ENCODE peak calls at places on chromosomes 16 and 17, in seven cellular contexts. C, S, B, A, Y, G and X are unnamed samples.

GRCh38 chr16:28597692-28598261 is 927 bp upstream of the SULT1A2 start:
- DNase-seq in A (no peak), S (no peak), C (no peak), Y (peak), B (peak), G (no peak), X (no peak)

GRCh38 chr17:74949455-74950115 is 13.9 kb downstream of the OTOP3 start:
- DNase-seq in C (no peak), S (no peak), G (no peak), Y (no peak), A (no peak), B (no peak), X (no peak)

GRCh38 chr16:81071816-81072215 is 5.2 kb downstream of the C16orf46 start:
- DNase-seq in Y (peak), B (peak), A (no peak), S (no peak), C (no peak), G (peak), X (no peak)

GRCh38 chr16:57108432-57108831 is 16.0 kb downstream of the CPNE2 start:
- DNase-seq in A (no peak), Y (no peak), S (no peak), G (no peak), C (no peak), B (no peak), X (no peak)

GRCh38 chr17:45705123-45706009 is 78.8 kb upstream of the CRHR1 start:
- DNase-seq in C (no peak), A (no peak), Y (peak), S (no peak), G (no peak), B (peak), X (no peak)

GRCh38 chr16:77137045-77137444 is 53.9 kb upstream of the MON1B start:
- DNase-seq in B (no peak), G (no peak), C (no peak), S (no peak), Y (no peak), A (no peak), X (no peak)

GRCh38 chr16:54176376-54176901 is 110.1 kb downstream of the IRX3 start:
- DNase-seq in G (peak), C (no peak), B (no peak), A (peak), Y (peak), S (peak), X (no peak)

GRCh38 chr17:79852748-79853147 is 13.5 kb upstream of the CBX4 start:
- DNase-seq in B (no peak), C (no peak), G (peak), S (no peak), Y (peak), A (no peak), X (no peak)

GRCh38 chr16:67883872-67884261 is 818 bp upstream of the NRN1L start:
- DNase-seq in C (peak), A (peak), G (peak), S (peak), Y (peak), B (peak), X (peak)

GRCh38 chr16:70159355-70160348 is 13.9 kb upstream of the CLEC18C start:
- DNase-seq in B (peak), A (no peak), C (no peak), Y (peak), S (no peak), G (peak), X (no peak)

GRCh38 chr16:58515125-58515870 is at the start of gene SETD6:
- DNase-seq in G (peak), Y (peak), A (peak), B (peak), C (peak), S (peak), X (peak)

GRCh38 chr17:75808905-75809621 is 24.5 kb downstream of the UNK start:
- DNase-seq in S (no peak), B (peak), C (no peak), Y (peak), A (peak), G (peak), X (no peak)

GRCh38 chr17:19460695-19461094 is 49.7 kb downstream of the RNF112 start:
- DNase-seq in B (no peak), S (no peak), C (peak), G (no peak), A (no peak), Y (peak), X (no peak)

GRCh38 chr17:77098884-77099545 is 41.8 kb upstream of the SEC14L1 start:
- DNase-seq in S (no peak), A (peak), B (no peak), Y (peak), C (peak), G (peak), X (no peak)

GRCh38 chr17:79915850-79916430 is 76.7 kb upstream of the CBX4 start:
- DNase-seq in A (peak), S (peak), C (no peak), G (peak), B (peak), Y (peak), X (no peak)

GRCh38 chr17:45653616-45654015 is 130.5 kb upstream of the CRHR1 start:
- DNase-seq in A (no peak), B (no peak), Y (peak), G (no peak), C (no peak), S (no peak), X (no peak)

GRCh38 chr17:36972186-36972686 is 23.5 kb downstream of the AATF start:
- DNase-seq in G (no peak), C (no peak), B (no peak), Y (no peak), A (no peak), S (no peak), X (no peak)

GRCh38 chr17:81801327-81801726 is 2.6 kb upstream of the GCGR start:
- DNase-seq in C (no peak), B (no peak), A (no peak), G (no peak), Y (no peak), S (no peak), X (no peak)

GRCh38 chr16:74759564-74759963 is 15.1 kb downstream of the FA2H start:
- DNase-seq in B (no peak), Y (no peak), C (no peak), S (no peak), G (no peak), A (no peak), X (no peak)

GRCh38 chr17:43598359-43599045 is 52.4 kb upstream of the ETV4 start:
- DNase-seq in Y (peak), B (no peak), C (no peak), G (no peak), S (no peak), A (no peak), X (no peak)

GRCh38 chr17:29972277-29972676 is 30.8 kb downstream of the EFCAB5 start:
- DNase-seq in Y (no peak), C (no peak), B (no peak), S (no peak), A (no peak), G (no peak), X (no peak)

GRCh38 chr16:81469183-81469677 is 24.6 kb downstream of the CMIP start:
- DNase-seq in B (peak), Y (no peak), S (no peak), G (no peak), C (no peak), A (no peak), X (no peak)

GRCh38 chr17:76237859-76238313 is 2.4 kb downstream of the RNF157 start:
- DNase-seq in C (no peak), Y (peak), A (no peak), S (no peak), G (no peak), B (no peak), X (no peak)

GRCh38 chr16:69812213-69813014 is 50.3 kb downstream of the WWP2 start:
- DNase-seq in S (no peak), B (peak), C (no peak), Y (no peak), G (no peak), A (no peak), X (no peak)

GRCh38 chr17:57051886-57052342 is 33.1 kb upstream of the AKAP1 start:
- DNase-seq in Y (no peak), B (no peak), A (no peak), S (no peak), C (no peak), G (no peak), X (no peak)

GRCh38 chr16:88345031-88345942 is 37.5 kb upstream of the ZNF469 start:
- DNase-seq in G (no peak), S (peak), B (no peak), A (no peak), Y (no peak), C (no peak), X (no peak)

GRCh38 chr16:86692476-86692875 is 114.1 kb downstream of the FOXL1 start:
- DNase-seq in G (no peak), Y (no peak), S (no peak), C (no peak), B (no peak), A (no peak), X (no peak)

GRCh38 chr16:27441276-27441675 is 39.3 kb downstream of the IL21R start:
- DNase-seq in B (no peak), G (no peak), A (no peak), C (no peak), S (peak), Y (no peak), X (no peak)

GRCh38 chr17:69709441-69709840 is 294.9 kb downstream of the MAP2K6 start:
- DNase-seq in C (no peak), G (no peak), Y (no peak), B (no peak), S (no peak), A (no peak), X (no peak)
- TF ChIP-seq CTCF in C (peak), G (no peak), Y (no peak), B (no peak), S (no peak), A (no peak), X (no peak)

GRCh38 chr16:85327731-85328664 is 215.7 kb upstream of the CIBAR2 start:
- DNase-seq in S (no peak), Y (peak), G (no peak), C (no peak), B (peak), A (no peak), X (peak)

GRCh38 chr16:85328665-85329058 is 216.4 kb upstream of the CIBAR2 start:
- DNase-seq in A (no peak), G (no peak), S (no peak), Y (no peak), B (peak), C (no peak), X (peak)

GRCh38 chr16:85329999-85330693 is 217.9 kb upstream of the CIBAR2 start:
- DNase-seq in Y (no peak), A (no peak), G (no peak), C (no peak), B (no peak), S (no peak), X (no peak)

GRCh38 chr16:85330694-85331188 is 218.5 kb upstream of the CIBAR2 start:
- DNase-seq in Y (peak), B (peak), S (no peak), G (peak), C (no peak), A (no peak), X (peak)

DNA sequence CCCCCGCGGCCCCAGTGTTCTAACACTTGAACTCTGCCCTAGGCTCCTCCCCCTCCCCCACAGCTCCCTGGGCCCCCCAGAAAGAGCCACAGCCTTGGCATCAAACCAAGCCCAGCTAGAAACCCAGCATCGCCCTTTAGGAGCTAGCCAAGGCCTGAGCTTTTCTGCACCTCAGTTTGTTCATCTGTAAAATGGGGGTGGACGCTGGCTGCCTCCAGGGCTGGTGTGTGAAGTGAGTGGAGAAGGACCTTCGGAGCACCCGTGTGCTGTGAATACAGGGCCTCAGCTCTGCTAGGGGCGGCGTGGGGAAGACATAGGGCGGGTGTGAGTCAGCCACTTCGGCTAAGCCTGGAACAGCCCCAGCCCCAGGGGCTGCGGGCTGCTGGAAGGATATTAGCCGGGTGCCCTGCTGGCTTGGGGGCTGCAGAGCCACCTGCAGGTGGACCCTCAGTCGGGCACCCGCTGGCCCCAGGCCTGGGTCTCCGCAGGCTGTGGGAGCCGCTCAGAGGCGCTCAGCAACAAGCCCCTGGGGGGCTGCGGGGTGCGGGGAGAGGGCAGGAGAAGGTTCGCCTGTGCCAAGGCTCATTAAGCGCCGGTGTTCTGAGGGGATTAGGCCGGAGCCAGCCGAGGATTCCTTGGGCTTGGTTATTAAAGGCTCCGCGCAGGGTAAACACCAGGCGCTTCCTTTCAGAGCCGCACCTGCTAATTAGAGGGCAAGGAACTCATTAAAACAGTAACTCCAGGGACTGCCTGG is 217.0 kb upstream of the CIBAR2 start:
- DNase-seq in B (peak), S (no peak), C (no peak), Y (no peak), A (peak), G (no peak), X (no peak)
- TF ChIP-seq CTCF in B (no peak), S (no peak), C (no peak), Y (no peak), A (no peak), G (no peak), X (no peak)

GRCh38 chr16:50368410-50369132 is at the start of gene BRD7:
- DNase-seq in G (peak), Y (peak), C (peak), S (peak), A (peak), B (peak), X (peak)
- TF ChIP-seq CTCF in G (peak), Y (no peak), C (no peak), S (peak), A (no peak), B (peak), X (peak)

GRCh38 chr17:78346605-78347250 is 13.1 kb downstream of the SOCS3 start:
- DNase-seq in B (no peak), C (no peak), A (no peak), G (no peak), S (no peak), Y (peak), X (no peak)

GRCh38 chr17:78351449-78352006 is 8.3 kb downstream of the SOCS3 start:
- DNase-seq in B (no peak), A (peak), G (peak), S (peak), C (peak), Y (peak), X (no peak)

GRCh38 chr17:78348055-78348745 is 11.7 kb downstream of the SOCS3 start:
- DNase-seq in Y (no peak), G (no peak), B (no peak), S (no peak), A (no peak), C (no peak), X (no peak)

GRCh38 chr17:78347453-78347852 is 12.4 kb downstream of the SOCS3 start:
- DNase-seq in C (no peak), Y (no peak), B (no peak), S (no peak), A (no peak), G (no peak), X (no peak)

GRCh38 chr17:78349831-78350631 is 9.8 kb downstream of the SOCS3 start:
- DNase-seq in G (no peak), Y (no peak), B (no peak), A (no peak), S (no peak), C (no peak), X (no peak)
- TF ChIP-seq CTCF in G (no peak), Y (no peak), B (peak), A (no peak), S (no peak), C (no peak), X (no peak)

DNA sequence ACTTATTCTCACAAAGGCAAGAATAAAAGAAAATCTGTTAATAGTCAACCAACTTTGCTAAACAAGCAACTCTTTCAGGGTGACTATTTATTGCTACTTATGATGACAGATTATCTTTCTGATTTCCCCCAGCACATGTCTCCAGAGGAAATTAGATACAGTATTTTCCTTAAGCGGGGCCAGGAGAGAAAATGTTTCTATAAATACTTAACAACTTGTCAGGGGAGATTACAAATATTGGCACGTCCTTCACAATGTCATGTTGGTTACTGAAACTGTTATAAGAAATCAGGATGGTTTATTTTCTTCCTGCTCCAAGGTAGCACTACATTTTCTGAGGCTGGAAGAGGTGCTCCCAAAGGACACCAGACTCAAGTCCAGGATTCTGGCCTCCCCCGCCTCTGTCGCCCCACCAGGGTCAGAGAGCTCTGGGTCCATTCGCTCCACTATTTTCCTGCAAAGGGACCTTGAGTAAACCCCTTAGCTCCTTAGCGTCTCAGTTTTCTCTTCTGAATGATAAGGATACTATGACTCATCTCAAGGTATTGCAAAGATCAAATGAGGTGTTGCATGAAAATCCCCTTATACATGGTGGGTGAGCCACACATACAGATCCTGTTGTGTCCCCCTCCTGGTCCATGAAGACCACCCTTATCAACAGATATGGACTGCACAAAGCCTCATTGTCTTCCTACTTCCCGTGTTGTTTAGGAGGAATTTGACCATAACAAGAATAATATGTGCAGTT is 205.1 kb upstream of the WSCD1 start:
- DNase-seq in Y (no peak), B (no peak), S (no peak), A (no peak), C (no peak), G (no peak), X (no peak)
- TF ChIP-seq CTCF in Y (no peak), B (no peak), S (no peak), A (no peak), C (no peak), G (no peak), X (no peak)

DNA sequence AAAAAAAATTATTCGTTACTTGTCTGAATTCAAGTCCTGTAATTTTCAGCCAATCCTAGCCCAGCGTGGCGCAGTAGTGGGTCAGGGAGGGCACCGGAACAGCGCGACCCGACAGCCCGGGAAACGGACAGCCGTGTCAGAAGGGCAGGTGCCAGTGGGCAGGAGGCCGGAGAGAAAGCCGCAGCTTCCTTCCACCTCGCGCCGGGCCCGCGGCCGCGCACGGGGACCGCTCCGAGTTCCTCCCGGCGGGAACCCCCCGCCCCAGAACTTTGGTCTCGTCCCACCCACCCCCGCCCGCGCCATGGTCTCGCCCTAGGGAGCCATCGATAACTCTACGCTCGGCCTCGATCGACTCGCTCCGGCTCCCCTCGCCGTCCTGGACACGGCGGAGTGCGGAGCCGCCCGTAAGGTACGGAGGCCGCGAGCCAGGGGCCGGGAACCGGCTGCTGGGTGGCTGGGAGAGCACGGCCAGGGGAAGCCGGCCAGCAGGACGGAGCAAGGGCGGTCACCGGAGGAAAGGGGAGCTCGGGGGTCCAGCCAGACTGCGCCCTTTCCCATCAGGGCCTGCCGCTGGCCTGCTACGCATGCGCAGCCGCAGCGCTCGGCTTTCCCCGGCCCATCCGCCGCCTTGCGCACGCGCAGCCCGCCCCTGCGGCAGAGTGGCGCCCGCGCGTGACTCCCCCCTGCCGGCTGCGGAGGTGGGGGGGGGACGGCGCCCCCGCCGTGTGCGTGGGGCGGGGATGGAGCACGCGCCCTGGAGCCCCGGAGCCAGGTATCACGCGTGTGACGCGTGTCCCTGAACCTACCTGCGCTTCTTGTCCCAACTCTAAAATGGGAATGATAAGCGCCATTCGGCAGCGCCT is at the start of gene MLST8:
- DNase-seq in B (peak), G (peak), S (peak), A (peak), C (peak), Y (peak), X (peak)
- TF ChIP-seq CTCF in B (peak), G (no peak), S (peak), A (no peak), C (peak), Y (no peak), X (no peak)